ENCODE peak calls at places on chromosomes 5 and 9, in four cellular contexts. Q, B, A and C are unnamed samples.

GRCh38 chr9:135363556-135363955 is 116.0 kb upstream of the PPP1R26 start:
- DNase-seq in Q (no peak), B (no peak), A (no peak), C (no peak)

GRCh38 chr5:92309336-92309991 is 926.3 kb upstream of the ARRDC3 start:
- DNase-seq in Q (no peak), B (no peak), A (no peak), C (no peak)

GRCh38 chr9:10045598-10045997 is 567.2 kb downstream of the PTPRD start:
- DNase-seq in Q (no peak), B (no peak), A (no peak), C (no peak)

GRCh38 chr5:3251784-3252183 is 343.8 kb upstream of the IRX1 start:
- DNase-seq in Q (no peak), B (no peak), A (no peak), C (no peak)

GRCh38 chr9:96008502-96009222 is 133.2 kb downstream of the ERCC6L2 start:
- DNase-seq in Q (no peak), B (no peak), A (no peak), C (no peak)

GRCh38 chr9:84990850-84991505 is 321.4 kb downstream of the NTRK2 start:
- DNase-seq in Q (no peak), B (no peak), A (no peak), C (no peak)

GRCh38 chr5:110478899-110479298 is 247.6 kb downstream of the TMEM232 start:
- DNase-seq in Q (no peak), B (no peak), A (no peak), C (no peak)

GRCh38 chr9:68979538-68980314 is 34.2 kb downstream of the PRKACG start:
- DNase-seq in Q (no peak), B (no peak), A (no peak), C (no peak)

GRCh38 chr5:123080215-123080614 is 8.8 kb upstream of the PRDM6 start:
- DNase-seq in Q (no peak), B (no peak), A (no peak), C (no peak)